ENCODE peak calls at places on chromosome 21, in ten cellular contexts. O is heart left ventricle; F is body of pancreas; L is dorsolateral prefrontal cortex; W is CD8-positive, alpha-beta T cell; X is RWPE2; T is GM12878; Z is transverse colon; Q is AG10803; R is brain microvascular endothelial cell. N is an unnamed sample.

GRCh38 chr21:37675202-37675801 is 241.0 kb downstream of the KCNJ6 start:
- DNase-seq in Q (peak; percentile 30), O (peak; percentile 47), W (peak; percentile 48), F (peak; percentile 71), L (peak; percentile 76), T (no peak), X (no peak), Z (peak; percentile 45), R (peak; percentile 17), N (peak; percentile 7)

GRCh38 chr21:41821756-41822431 is 55.0 kb upstream of the RIPK4 start:
- DNase-seq in L (no peak), X (peak; percentile 52), F (no peak), W (no peak), Q (no peak), Z (no peak), O (no peak), R (no peak), T (no peak), N (no peak)

GRCh38 chr21:40208960-40209359 is 341.7 kb downstream of the PCP4 start:
- DNase-seq in R (no peak), T (no peak), F (no peak), W (no peak), Z (no peak), O (no peak), L (no peak), Q (no peak), X (no peak), N (no peak)

GRCh38 chr21:31310750-31311149 is 33.3 kb downstream of the TIAM1 start:
- DNase-seq in L (no peak), X (no peak), Q (no peak), W (no peak), R (no peak), F (no peak), T (no peak), Z (no peak), O (no peak), N (no peak)

GRCh38 chr21:33069243-33069642 is 698 bp upstream of the OLIG1 start:
- DNase-seq in T (no peak), X (no peak), Z (no peak), O (no peak), Q (no peak), F (no peak), W (no peak), L (no peak), R (no peak), N (no peak)

GRCh38 chr21:19993186-19993711 is 1005.0 kb upstream of the NCAM2 start:
- DNase-seq in L (no peak), F (no peak), X (no peak), O (no peak), Z (no peak), Q (no peak), T (no peak), R (no peak), W (no peak), N (no peak)

GRCh38 chr21:14046401-14046800 is 164.4 kb downstream of the LIPI start:
- DNase-seq in O (no peak), Z (no peak), L (no peak), W (no peak), R (no peak), T (no peak), Q (peak; percentile 36), X (no peak), F (no peak), N (no peak)

GRCh38 chr21:36589352-36589971 is 109.5 kb upstream of the SIM2 start:
- DNase-seq in F (peak; percentile 75), L (no peak), O (no peak), W (peak; percentile 12), T (peak; percentile 16), X (no peak), Z (peak; percentile 32), R (peak; percentile 27), Q (peak; percentile 63), N (peak; percentile 18)

GRCh38 chr21:17438642-17439041 is 74.2 kb upstream of the CXADR start:
- DNase-seq in R (no peak), L (no peak), T (no peak), F (no peak), Z (no peak), W (no peak), O (no peak), Q (no peak), X (no peak), N (no peak)

GRCh38 chr21:19123053-19123452 is 719.5 kb upstream of the TMPRSS15 start:
- DNase-seq in F (no peak), Z (no peak), X (no peak), O (no peak), R (no peak), Q (no peak), L (no peak), W (no peak), T (no peak), N (no peak)

GRCh38 chr21:36097427-36098230 is 27.8 kb downstream of the CBR1 start:
- DNase-seq in X (no peak), Q (no peak), R (peak; percentile 32), L (no peak), F (no peak), Z (no peak), O (no peak), T (peak; percentile 55), W (no peak), N (no peak)

GRCh38 chr21:9741343-9741742 is 780.0 kb upstream of the TPTE start:
- DNase-seq in F (no peak), T (no peak), O (no peak), W (no peak), Z (no peak), L (no peak), R (no peak), Q (no peak), X (no peak), N (no peak)

GRCh38 chr21:21019681-21020080 is 21.5 kb downstream of the NCAM2 start:
- DNase-seq in R (no peak), O (no peak), X (no peak), T (no peak), Z (no peak), L (no peak), Q (no peak), W (no peak), F (no peak), N (no peak)

GRCh38 chr21:34340062-34340461 is 23.7 kb upstream of the KCNE2 start:
- DNase-seq in W (no peak), F (no peak), L (no peak), Z (no peak), X (no peak), T (no peak), R (no peak), O (no peak), Q (no peak), N (no peak)
- H3K4me3 ChIP-seq in W (no peak overlapping the region), F (no peak overlapping the region), L (no peak overlapping the region), Z (no peak overlapping the region), X (no peak overlapping the region), T (no peak overlapping the region), R (no peak overlapping the region), O (no peak overlapping the region), Q (no peak overlapping the region), N (no peak overlapping the region)

GRCh38 chr21:45269861-45270260 is 17.8 kb downstream of the POFUT2 start:
- DNase-seq in O (no peak), T (no peak), W (no peak), R (no peak), L (peak; percentile 10), F (no peak), Z (peak; percentile 5), X (peak; percentile 55), Q (no peak), N (no peak)

GRCh38 chr21:45266518-45267389 is 20.9 kb downstream of the POFUT2 start:
- DNase-seq in L (no peak), O (no peak), F (no peak), Z (no peak), Q (peak; percentile 30), X (peak; percentile 45), R (peak; percentile 25), T (no peak), W (peak; percentile 50), N (no peak)

GRCh38 chr21:45267390-45267760 is 20.3 kb downstream of the POFUT2 start:
- DNase-seq in R (no peak), W (no peak), F (no peak), O (no peak), Z (no peak), Q (no peak), X (peak; percentile 30), L (no peak), T (no peak), N (no peak)

GRCh38 chr21:45265721-45266517 is 21.8 kb downstream of the POFUT2 start:
- DNase-seq in W (no peak), Q (no peak), Z (no peak), F (no peak), T (no peak), O (no peak), X (peak; percentile 41), L (no peak), R (no peak), N (no peak)

DNA sequence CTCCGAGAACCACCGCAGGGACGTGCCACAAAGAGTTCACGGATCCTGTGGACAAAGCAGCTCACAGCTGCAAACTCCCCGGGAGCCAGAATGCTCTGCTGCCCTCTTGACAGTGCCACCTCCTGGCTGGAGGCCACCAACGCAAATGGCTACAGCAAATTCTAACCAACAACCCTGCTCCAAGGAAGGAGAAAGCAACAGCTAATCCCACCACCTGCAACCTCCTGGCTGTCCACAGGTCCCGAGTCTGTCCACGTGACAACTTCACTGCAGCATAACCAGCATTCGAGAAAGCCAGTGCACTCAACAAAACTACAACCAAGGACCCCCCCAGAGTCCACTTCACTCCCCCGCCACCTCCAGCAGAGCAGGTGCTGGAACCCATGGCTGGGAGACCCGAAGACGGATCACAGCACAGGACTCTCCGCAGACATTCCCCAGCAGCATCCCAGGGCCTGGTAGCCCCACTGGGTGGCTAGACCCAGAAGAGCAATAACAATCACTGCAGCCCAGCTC is 17.3 kb downstream of the POFUT2 start:
- DNase-seq in R (no peak), F (no peak), Z (peak; percentile 3), Q (peak; percentile 7), O (no peak), X (peak; percentile 37), L (peak; percentile 27), W (no peak), T (no peak), N (no peak)
- TF ChIP-seq CTCF in R (peak; percentile 66), F (no peak), Z (no peak), Q (no peak), O (no peak), X (peak; percentile 11), L (no peak), W (no peak), T (no peak), N (no peak)

DNA sequence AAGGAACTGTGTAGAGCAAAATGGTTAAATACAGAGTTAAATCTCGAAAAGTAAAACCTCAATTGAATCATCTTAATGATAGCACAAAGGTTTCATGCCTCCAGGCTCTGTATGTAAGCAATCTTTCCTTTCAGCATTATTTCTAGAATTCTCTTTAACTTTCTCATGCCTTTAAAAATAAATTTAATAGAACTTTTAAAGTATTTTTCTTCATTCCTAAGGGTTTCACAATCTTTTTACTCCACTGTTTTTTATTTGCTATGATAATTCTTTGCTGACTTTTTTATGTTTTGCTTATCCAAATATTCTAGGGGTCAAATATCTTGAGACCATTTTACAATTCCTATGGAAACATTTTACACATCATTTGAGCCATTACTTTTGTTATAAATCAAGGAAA is 288.0 kb downstream of the BACH1 start:
- DNase-seq in Z (no peak), O (no peak), W (no peak), Q (peak; percentile 3), X (no peak), R (no peak), L (no peak), T (no peak), F (no peak), N (no peak)
- H3K4me3 ChIP-seq in Z (no peak overlapping the region), O (no peak overlapping the region), W (no peak overlapping the region), Q (no peak overlapping the region), X (no peak overlapping the region), R (no peak overlapping the region), L (no peak overlapping the region), T (no peak overlapping the region), F (no peak overlapping the region), N (no peak overlapping the region)

GRCh38 chr21:43829161-43829560 is 35.9 kb upstream of the AGPAT3 start:
- DNase-seq in T (no peak), Q (no peak), X (no peak), W (no peak), O (no peak), L (no peak), Z (no peak), R (no peak), F (no peak), N (no peak)
- TF ChIP-seq CTCF in T (no peak), Q (no peak), X (no peak), W (no peak), O (no peak), L (no peak), Z (no peak), R (no peak), F (no peak), N (no peak)

N was measured in GM12864.